ENCODE peak calls at places on chromosomes 5 and 9, in eight cellular contexts. Q is NCI-H2081, B is IMR-90, E is posterior cingulate gyrus, M is heart right ventricle, O is left cardiac atrium, A is GM10248, J is T-helper 2 cell. X is an unnamed sample.

GRCh38 chr9:128635266-128636023 is 21.2 kb downstream of the DYNC2I2 start:
- DNase-seq in E (no peak), Q (no peak), M (peak), J (no peak), A (no peak), O (peak), B (peak), X (peak)

GRCh38 chr5:143922718-143923117 is 110.8 kb downstream of the HMHB1 start:
- DNase-seq in E (no peak), B (peak), O (no peak), A (no peak), M (no peak), Q (no peak), J (no peak), X (peak)

GRCh38 chr9:107154291-107154690 is 128.8 kb upstream of the RAD23B start:
- DNase-seq in E (no peak), Q (no peak), J (no peak), A (no peak), M (no peak), O (no peak), B (no peak), X (no peak)

GRCh38 chr5:130337179-130337888 is 433.1 kb downstream of the CHSY3 start:
- DNase-seq in J (no peak), M (no peak), B (peak), E (no peak), A (no peak), O (no peak), Q (no peak), X (peak)

GRCh38 chr5:92909545-92909962 is 671.5 kb downstream of the NR2F1-AS1 start:
- DNase-seq in B (peak), A (no peak), O (no peak), M (no peak), Q (no peak), E (peak), J (no peak), X (peak)

GRCh38 chr5:135689506-135689905 is 110.7 kb upstream of the CXCL14 start:
- DNase-seq in A (no peak), O (no peak), M (no peak), E (no peak), J (no peak), Q (no peak), B (no peak), X (no peak)

GRCh38 chr9:83166369-83166768 is 103.4 kb upstream of the RASEF start:
- DNase-seq in E (no peak), O (no peak), J (no peak), M (no peak), A (no peak), Q (no peak), B (no peak), X (no peak)

GRCh38 chr5:180172447-180173197 is 36.4 kb downstream of the RASGEF1C start:
- DNase-seq in A (peak), O (peak), Q (no peak), M (peak), B (no peak), E (peak), J (no peak), X (peak)

GRCh38 chr9:98039474-98040072 is 17.0 kb upstream of the NANS start:
- DNase-seq in O (no peak), M (no peak), E (no peak), Q (no peak), A (no peak), B (peak), J (no peak), X (peak)

GRCh38 chr9:92294297-92294676 is 790 bp upstream of the IARS1 start:
- DNase-seq in J (no peak), Q (no peak), A (no peak), B (peak), M (no peak), E (peak), O (no peak), X (peak)

GRCh38 chr9:99825158-99826046 is 3.7 kb downstream of the NR4A3 start:
- DNase-seq in E (no peak), O (peak), Q (no peak), M (no peak), B (no peak), J (no peak), A (no peak), X (no peak)

GRCh38 chr5:141051526-141051876 is 327 bp downstream of the PCDHB1 start:
- DNase-seq in B (no peak), Q (no peak), M (no peak), A (no peak), O (no peak), E (no peak), J (no peak), X (no peak)

GRCh38 chr5:106321242-106321641 is 1349.5 kb downstream of the EFNA5 start:
- DNase-seq in M (no peak), O (no peak), J (no peak), Q (no peak), A (no peak), B (no peak), E (no peak), X (peak)

GRCh38 chr5:89769975-89770374 is 639.6 kb downstream of the CETN3 start:
- DNase-seq in B (peak), Q (no peak), O (no peak), M (no peak), E (no peak), J (no peak), A (no peak), X (peak)

GRCh38 chr9:121989010-121989409 is 104.1 kb downstream of the TTLL11 start:
- DNase-seq in B (peak), O (no peak), Q (no peak), M (no peak), J (no peak), A (no peak), E (no peak), X (no peak)

GRCh38 chr5:122420126-122420525 is 108.1 kb downstream of the SNCAIP start:
- DNase-seq in J (no peak), O (no peak), E (no peak), M (no peak), Q (no peak), B (peak), A (no peak), X (no peak)

GRCh38 chr5:131630963-131631350 is 4.1 kb downstream of the RAPGEF6 start:
- DNase-seq in B (peak), A (no peak), Q (no peak), E (no peak), M (no peak), O (no peak), J (no peak), X (no peak)

GRCh38 chr5:140287776-140288521 is 15.0 kb downstream of the PFDN1 start:
- DNase-seq in Q (no peak), J (no peak), A (no peak), B (no peak), E (no peak), M (no peak), O (no peak), X (no peak)

GRCh38 chr5:40755093-40755406 is 711 bp downstream of the TTC33 start:
- DNase-seq in J (peak), O (peak), M (peak), A (peak), E (peak), B (peak), Q (peak), X (peak)

GRCh38 chr9:136577941-136578619 is 32.2 kb upstream of the NOTCH1 start:
- DNase-seq in Q (no peak), M (peak), A (no peak), J (no peak), B (no peak), O (no peak), E (no peak), X (no peak)